ENCODE peak calls at places on chromosomes 12 and 14, in eight cellular contexts. N is uterus; I is neural progenitor cell; U is lower lobe of right lung; L is endothelial cell of umbilical vein; M is small intestine; X is CD8-positive, alpha-beta memory T cell; C is PC-9. V is an unnamed sample. For H3K4me1, the result is how much of the 10 kb centered on the place peaks cover.

GRCh38 chr14:93764211-93764659 is 24.1 kb downstream of the PRIMA1 start:
- DNase-seq in N (peak), X (no peak), I (no peak), U (no peak), L (no peak), C (no peak), M (peak), V (no peak)

GRCh38 chr14:53458368-53458814 is 305.3 kb upstream of the DDHD1 start:
- DNase-seq in I (peak), N (no peak), X (no peak), L (peak), C (peak), U (no peak), M (no peak), V (no peak)

GRCh38 chr12:18899678-18900317 is 161.9 kb downstream of the CAPZA3 start:
- DNase-seq in I (no peak), U (no peak), X (no peak), N (no peak), M (no peak), L (no peak), C (no peak), V (no peak)

GRCh38 chr14:68979722-68980552 is 835 bp upstream of the ACTN1 start:
- DNase-seq in C (peak), N (peak), U (peak), X (no peak), I (peak), L (peak), M (peak), V (peak)

GRCh38 chr12:11763760-11764520 is 114.5 kb downstream of the ETV6 start:
- DNase-seq in C (no peak), N (no peak), U (no peak), I (no peak), X (no peak), M (peak), L (no peak), V (no peak)

GRCh38 chr12:12081836-12082497 is 11.2 kb downstream of the BCL2L14 start:
- DNase-seq in C (peak), I (peak), U (no peak), L (peak), N (no peak), M (peak), X (no peak), V (no peak)

GRCh38 chr12:29742646-29743045 is 41.1 kb downstream of the TMTC1 start:
- DNase-seq in U (no peak), M (no peak), N (no peak), L (no peak), C (no peak), I (no peak), X (no peak), V (no peak)

GRCh38 chr14:79809849-79810612 is 401.3 kb downstream of the DIO2 start:
- DNase-seq in X (no peak), L (no peak), U (no peak), C (peak), M (peak), N (no peak), I (peak), V (no peak)

GRCh38 chr12:86712425-86712843 is 456.2 kb upstream of the MGAT4C start:
- DNase-seq in C (peak), U (no peak), M (no peak), X (no peak), N (no peak), I (no peak), L (peak), V (no peak)

GRCh38 chr12:108855284-108856169 is 1.9 kb downstream of the SSH1 start:
- DNase-seq in X (no peak), M (no peak), C (peak), U (no peak), N (no peak), L (no peak), I (no peak), V (no peak)

GRCh38 chr14:36442824-36443241 is 77.2 kb downstream of the NKX2-1 start:
- DNase-seq in L (no peak), C (no peak), U (no peak), X (no peak), N (no peak), M (no peak), I (peak), V (no peak)

GRCh38 chr12:91180577-91180976 is 2.0 kb downstream of the DCN start:
- DNase-seq in X (no peak), I (no peak), N (no peak), M (peak), U (no peak), C (no peak), L (peak), V (no peak)

GRCh38 chr12:62537544-62537943 is 70.9 kb downstream of the MON2 start:
- DNase-seq in I (no peak), U (no peak), L (peak), X (no peak), N (peak), M (peak), C (no peak), V (no peak)

GRCh38 chr12:26524862-26525465 is 308.0 kb downstream of the ITPR2 start:
- DNase-seq in N (no peak), M (peak), U (no peak), C (no peak), I (peak), X (no peak), L (peak), V (no peak)

GRCh38 chr14:41825622-41826021 is 218.9 kb downstream of the LRFN5 start:
- DNase-seq in X (no peak), L (no peak), I (no peak), M (no peak), C (no peak), N (no peak), U (no peak), V (no peak)

GRCh38 chr12:12979731-12980259 is 20.3 kb downstream of the HEBP1 start:
- DNase-seq in I (peak), C (peak), M (no peak), X (no peak), L (peak), N (peak), U (no peak), V (no peak)

GRCh38 chr12:47797432-47797831 is 22.3 kb downstream of the HDAC7 start:
- DNase-seq in C (no peak), I (peak), X (peak), N (no peak), M (no peak), U (no peak), L (no peak), V (no peak)

GRCh38 chr12:47801170-47801903 is 18.4 kb downstream of the HDAC7 start:
- DNase-seq in X (no peak), N (no peak), L (peak), I (peak), M (no peak), U (peak), C (no peak), V (peak)

GRCh38 chr12:47798481-47798948 is 21.2 kb downstream of the HDAC7 start:
- DNase-seq in I (no peak), N (no peak), M (no peak), X (no peak), C (no peak), L (no peak), U (no peak), V (no peak)

GRCh38 chr12:47800582-47800981 is 19.1 kb downstream of the HDAC7 start:
- DNase-seq in N (no peak), C (no peak), L (no peak), U (no peak), I (no peak), M (no peak), X (no peak), V (no peak)

DNA sequence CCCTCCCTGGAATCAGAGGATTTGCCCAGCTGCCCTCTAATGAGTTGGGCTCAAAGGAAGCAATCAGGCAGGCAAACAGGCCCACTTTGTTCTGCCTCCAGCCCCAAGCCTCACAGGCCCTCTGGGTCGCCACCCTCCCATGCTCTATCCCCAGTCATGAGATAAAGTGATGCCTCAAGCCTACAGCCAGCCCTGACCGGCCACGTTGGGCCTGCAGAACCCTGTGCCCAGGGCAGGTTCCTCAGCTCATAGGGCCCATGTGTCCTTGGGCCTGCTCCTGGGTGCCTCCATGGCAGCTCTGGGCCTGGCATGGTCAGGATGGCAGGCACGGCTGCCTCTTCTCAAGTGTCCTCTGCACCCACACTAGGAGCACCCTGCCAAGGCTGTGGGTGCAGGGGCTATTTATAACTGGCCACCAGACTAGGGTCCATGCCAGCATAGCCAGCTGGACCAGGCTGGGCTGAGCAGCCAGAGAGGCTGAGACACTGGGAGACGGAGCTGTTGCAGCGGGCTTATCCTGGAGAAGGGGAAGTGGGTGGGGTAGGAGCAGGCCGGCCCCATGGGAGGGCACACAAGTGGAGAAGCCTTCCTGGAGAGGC is 20.2 kb downstream of the HDAC7 start:
- DNase-seq in L (no peak), I (peak), N (no peak), X (no peak), C (no peak), U (no peak), M (no peak), V (no peak)
- H3K4me1 ChIP-seq in L (under half), I (under half), N (half or more), X (half or more), C (under half), U (half or more), M (under half), V (under half)

GRCh38 chr14:65024957-65025356 is 38.3 kb downstream of the FNTB start:
- DNase-seq in C (no peak), I (no peak), U (no peak), X (no peak), M (no peak), L (no peak), N (no peak), V (no peak)

GRCh38 chr14:65028937-65029336 is 42.2 kb downstream of the FNTB start:
- DNase-seq in M (peak), I (no peak), C (no peak), N (no peak), X (no peak), U (no peak), L (no peak), V (no peak)

GRCh38 chr14:65026526-65026925 is 39.8 kb downstream of the FNTB start:
- DNase-seq in X (no peak), M (no peak), N (no peak), C (no peak), U (no peak), I (no peak), L (no peak), V (no peak)

GRCh38 chr14:65025818-65026217 is 39.1 kb downstream of the FNTB start:
- DNase-seq in I (no peak), L (no peak), U (no peak), X (no peak), C (no peak), N (no peak), M (peak), V (no peak)

DNA sequence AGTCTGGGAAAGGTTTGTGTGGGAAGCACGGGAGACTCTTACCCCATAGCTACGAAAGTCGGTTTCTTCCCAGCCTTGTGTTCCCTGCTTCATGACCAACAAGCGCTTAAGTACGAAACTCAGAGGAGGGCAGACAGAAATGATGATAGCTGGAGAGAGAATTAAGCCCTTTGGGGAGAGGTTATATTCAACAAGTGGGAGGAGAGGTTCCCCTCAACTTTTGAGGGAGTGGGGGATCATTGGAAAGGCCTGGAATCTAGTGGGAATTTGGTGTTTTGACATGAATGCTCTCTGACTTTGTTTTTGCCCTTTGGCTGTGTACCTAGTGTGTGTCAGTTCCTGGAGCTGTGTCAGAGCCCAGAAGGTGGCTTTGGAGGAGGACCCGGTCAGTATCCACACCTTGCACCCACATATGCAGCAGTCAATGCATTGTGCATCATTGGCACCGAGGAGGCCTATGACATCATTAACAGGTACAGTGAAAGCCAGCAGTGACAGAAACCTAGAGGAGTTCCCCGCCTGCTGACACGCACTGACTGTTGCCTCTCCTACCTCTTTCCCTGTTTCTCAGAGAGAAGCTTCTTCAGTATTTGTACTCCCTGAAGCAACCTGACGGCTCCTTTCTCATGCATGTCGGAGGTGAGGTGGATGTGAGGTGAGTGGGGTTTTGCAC is 40.6 kb downstream of the FNTB start:
- DNase-seq in N (no peak), U (no peak), M (no peak), I (no peak), L (no peak), X (no peak), C (no peak), V (no peak)
- H3K27ac ChIP-seq in N (no peak), U (no peak), M (no peak), I (no peak), L (no peak), X (no peak), C (no peak), V (no peak)

GRCh38 chr12:43957732-43958131 is 121.9 kb downstream of the TMEM117 start:
- DNase-seq in C (no peak), M (peak), L (peak), N (no peak), U (no peak), X (no peak), I (peak), V (no peak)
- H3K4me1 ChIP-seq in C (under half), M (under half), L (under half), N (under half), U (under half), X (under half), I (under half), V (under half)

GRCh38 chr12:50103351-50103750 is 457 bp upstream of the GPD1 start:
- DNase-seq in C (no peak), N (no peak), U (no peak), M (no peak), I (no peak), X (no peak), L (no peak), V (no peak)
- H3K27ac ChIP-seq in C (no peak), N (peak), U (peak), M (peak), I (no peak), X (no peak), L (no peak), V (no peak)